ENCODE peak calls at places on chromosomes 6 and 20, in seven cellular contexts. One of them, this sample, is unnamed.

GRCh38 chr6:3819161-3820110 is 29.7 kb upstream of the FAM50B start:
- DNase-seq in iPS DF 6.9: no peak
- DNase-seq in fibroblast of lung: no peak
- DNase-seq in AG20443: peak; percentile 55
- DNase-seq in IMR-90: no peak
- DNase-seq in stromal cell of bone marrow: no peak
- DNase-seq in GM19239: no peak
- DNase-seq in this sample: no peak

GRCh38 chr20:10603971-10604864 is 69.6 kb downstream of the JAG1 start:
- DNase-seq in iPS DF 6.9: no peak
- DNase-seq in fibroblast of lung: peak; percentile 96
- DNase-seq in AG20443: peak; percentile 89
- DNase-seq in IMR-90: peak; percentile 94
- DNase-seq in stromal cell of bone marrow: peak; percentile 84
- DNase-seq in GM19239: no peak
- DNase-seq in this sample: peak; percentile 80

GRCh38 chr6:10412165-10412947 is 2.5 kb downstream of the TFAP2A start:
- DNase-seq in iPS DF 6.9: no peak
- DNase-seq in fibroblast of lung: peak; percentile 44
- DNase-seq in AG20443: peak; percentile 66
- DNase-seq in IMR-90: peak; percentile 75
- DNase-seq in stromal cell of bone marrow: peak; percentile 30
- DNase-seq in GM19239: peak; percentile 63
- DNase-seq in this sample: peak; percentile 66

GRCh38 chr20:43844778-43845614 is 69.7 kb upstream of the TOX2 start:
- DNase-seq in iPS DF 6.9: no peak
- DNase-seq in fibroblast of lung: peak; percentile 96
- DNase-seq in AG20443: peak; percentile 79
- DNase-seq in IMR-90: peak; percentile 95
- DNase-seq in stromal cell of bone marrow: peak; percentile 93
- DNase-seq in GM19239: no peak
- DNase-seq in this sample: peak; percentile 15

GRCh38 chr20:45449528-45449927 is 20.0 kb upstream of the WFDC2 start:
- DNase-seq in iPS DF 6.9: no peak
- DNase-seq in fibroblast of lung: no peak
- DNase-seq in AG20443: no peak
- DNase-seq in IMR-90: no peak
- DNase-seq in stromal cell of bone marrow: no peak
- DNase-seq in GM19239: no peak
- DNase-seq in this sample: no peak

GRCh38 chr6:77178821-77179220 is 284.5 kb downstream of the HTR1B start:
- DNase-seq in iPS DF 6.9: no peak
- DNase-seq in fibroblast of lung: no peak
- DNase-seq in AG20443: peak; percentile 7
- DNase-seq in IMR-90: peak; percentile 84
- DNase-seq in stromal cell of bone marrow: peak; percentile 47
- DNase-seq in GM19239: no peak
- DNase-seq in this sample: peak; percentile 5

GRCh38 chr6:105510746-105511145 is 107.9 kb upstream of the PREP start:
- DNase-seq in iPS DF 6.9: no peak
- DNase-seq in fibroblast of lung: no peak
- DNase-seq in AG20443: peak; percentile 41
- DNase-seq in IMR-90: peak; percentile 77
- DNase-seq in stromal cell of bone marrow: peak; percentile 58
- DNase-seq in GM19239: no peak
- DNase-seq in this sample: no peak

GRCh38 chr6:128848169-128848935 is 34.6 kb upstream of the LAMA2 start:
- DNase-seq in iPS DF 6.9: no peak
- DNase-seq in fibroblast of lung: no peak
- DNase-seq in AG20443: no peak
- DNase-seq in IMR-90: no peak
- DNase-seq in stromal cell of bone marrow: no peak
- DNase-seq in GM19239: no peak
- DNase-seq in this sample: no peak

GRCh38 chr6:127518212-127518709 is 874 bp downstream of the MTCL3 start:
- DNase-seq in iPS DF 6.9: no peak
- DNase-seq in fibroblast of lung: no peak
- DNase-seq in AG20443: no peak
- DNase-seq in IMR-90: no peak
- DNase-seq in stromal cell of bone marrow: no peak
- DNase-seq in GM19239: no peak
- DNase-seq in this sample: no peak

GRCh38 chr20:2298116-2298515 is 2.3 kb downstream of the TGM3 start:
- DNase-seq in iPS DF 6.9: no peak
- DNase-seq in fibroblast of lung: no peak
- DNase-seq in AG20443: no peak
- DNase-seq in IMR-90: no peak
- DNase-seq in stromal cell of bone marrow: no peak
- DNase-seq in GM19239: no peak
- DNase-seq in this sample: no peak

GRCh38 chr20:6623989-6624388 is 143.5 kb upstream of the BMP2 start:
- DNase-seq in iPS DF 6.9: peak; percentile 16
- DNase-seq in fibroblast of lung: no peak
- DNase-seq in AG20443: no peak
- DNase-seq in IMR-90: no peak
- DNase-seq in stromal cell of bone marrow: no peak
- DNase-seq in GM19239: peak; percentile 30
- DNase-seq in this sample: no peak

GRCh38 chr20:9218412-9219001 is 149.6 kb downstream of the PLCB4 start:
- DNase-seq in iPS DF 6.9: no peak
- DNase-seq in fibroblast of lung: peak; percentile 52
- DNase-seq in AG20443: no peak
- DNase-seq in IMR-90: peak; percentile 69
- DNase-seq in stromal cell of bone marrow: no peak
- DNase-seq in GM19239: no peak
- DNase-seq in this sample: peak; percentile 60

GRCh38 chr6:49430866-49431265 is 32.2 kb downstream of the MMUT start:
- DNase-seq in iPS DF 6.9: no peak
- DNase-seq in fibroblast of lung: no peak
- DNase-seq in AG20443: no peak
- DNase-seq in IMR-90: no peak
- DNase-seq in stromal cell of bone marrow: no peak
- DNase-seq in GM19239: no peak
- DNase-seq in this sample: no peak

GRCh38 chr6:14857501-14857900 is 388.4 kb upstream of the JARID2 start:
- DNase-seq in iPS DF 6.9: no peak
- DNase-seq in fibroblast of lung: no peak
- DNase-seq in AG20443: no peak
- DNase-seq in IMR-90: no peak
- DNase-seq in stromal cell of bone marrow: no peak
- DNase-seq in GM19239: no peak
- DNase-seq in this sample: no peak

GRCh38 chr20:1281279-1282057 is 15.4 kb downstream of the SNPH start:
- DNase-seq in iPS DF 6.9: no peak
- DNase-seq in fibroblast of lung: no peak
- DNase-seq in AG20443: no peak
- DNase-seq in IMR-90: no peak
- DNase-seq in stromal cell of bone marrow: no peak
- DNase-seq in GM19239: no peak
- DNase-seq in this sample: no peak

GRCh38 chr6:6962699-6963098 is 145.1 kb upstream of the RREB1 start:
- DNase-seq in iPS DF 6.9: no peak
- DNase-seq in fibroblast of lung: no peak
- DNase-seq in AG20443: no peak
- DNase-seq in IMR-90: no peak
- DNase-seq in stromal cell of bone marrow: no peak
- DNase-seq in GM19239: no peak
- DNase-seq in this sample: no peak

GRCh38 chr20:63258826-63259225 is 4.6 kb upstream of the NKAIN4 start:
- DNase-seq in iPS DF 6.9: no peak
- DNase-seq in fibroblast of lung: peak; percentile 58
- DNase-seq in AG20443: no peak
- DNase-seq in IMR-90: no peak
- DNase-seq in stromal cell of bone marrow: no peak
- DNase-seq in GM19239: no peak
- DNase-seq in this sample: no peak

GRCh38 chr6:52157301-52157930 is 28.8 kb upstream of the IL17A start:
- DNase-seq in iPS DF 6.9: no peak
- DNase-seq in fibroblast of lung: no peak
- DNase-seq in AG20443: peak; percentile 24
- DNase-seq in IMR-90: peak; percentile 3
- DNase-seq in stromal cell of bone marrow: peak; percentile 53
- DNase-seq in GM19239: no peak
- DNase-seq in this sample: no peak

GRCh38 chr6:40039042-40039441 is 104.8 kb upstream of the MOCS1 start:
- DNase-seq in iPS DF 6.9: no peak
- DNase-seq in fibroblast of lung: no peak
- DNase-seq in AG20443: no peak
- DNase-seq in IMR-90: no peak
- DNase-seq in stromal cell of bone marrow: no peak
- DNase-seq in GM19239: no peak
- DNase-seq in this sample: no peak

GRCh38 chr6:44012078-44012493 is 115.2 kb downstream of the MRPL14 start:
- DNase-seq in iPS DF 6.9: no peak
- DNase-seq in fibroblast of lung: peak; percentile 97
- DNase-seq in AG20443: peak; percentile 85
- DNase-seq in IMR-90: peak; percentile 99
- DNase-seq in stromal cell of bone marrow: peak; percentile 100
- DNase-seq in GM19239: no peak
- DNase-seq in this sample: peak; percentile 88

GRCh38 chr6:29011276-29011734 is 6.2 kb upstream of the ZNF311 start:
- DNase-seq in iPS DF 6.9: peak; percentile 50
- DNase-seq in fibroblast of lung: peak; percentile 67
- DNase-seq in AG20443: peak; percentile 79
- DNase-seq in IMR-90: peak; percentile 51
- DNase-seq in stromal cell of bone marrow: peak; percentile 53
- DNase-seq in GM19239: no peak
- DNase-seq in this sample: peak; percentile 70

GRCh38 chr6:42454428-42454791 is 2.7 kb upstream of the TRERF1 start:
- DNase-seq in iPS DF 6.9: no peak
- DNase-seq in fibroblast of lung: no peak
- DNase-seq in AG20443: no peak
- DNase-seq in IMR-90: no peak
- DNase-seq in stromal cell of bone marrow: no peak
- DNase-seq in GM19239: no peak
- DNase-seq in this sample: no peak

GRCh38 chr20:3922223-3922982 is 33.2 kb downstream of the PANK2 start:
- DNase-seq in iPS DF 6.9: no peak
- DNase-seq in fibroblast of lung: no peak
- DNase-seq in AG20443: no peak
- DNase-seq in IMR-90: no peak
- DNase-seq in stromal cell of bone marrow: no peak
- DNase-seq in GM19239: no peak
- DNase-seq in this sample: no peak

GRCh38 chr6:30615958-30616810 is 859 bp downstream of the PPP1R10 start:
- DNase-seq in iPS DF 6.9: no peak
- DNase-seq in fibroblast of lung: peak; percentile 30
- DNase-seq in AG20443: no peak
- DNase-seq in IMR-90: no peak
- DNase-seq in stromal cell of bone marrow: no peak
- DNase-seq in GM19239: no peak
- DNase-seq in this sample: no peak

GRCh38 chr6:41743406-41744235 is 3.6 kb downstream of the PGC start:
- DNase-seq in iPS DF 6.9: no peak
- DNase-seq in fibroblast of lung: no peak
- DNase-seq in AG20443: no peak
- DNase-seq in IMR-90: no peak
- DNase-seq in stromal cell of bone marrow: no peak
- DNase-seq in GM19239: no peak
- DNase-seq in this sample: no peak

GRCh38 chr6:52328303-52328662 is 33.7 kb upstream of the PAQR8 start:
- DNase-seq in iPS DF 6.9: no peak
- DNase-seq in fibroblast of lung: no peak
- DNase-seq in AG20443: no peak
- DNase-seq in IMR-90: no peak
- DNase-seq in stromal cell of bone marrow: no peak
- DNase-seq in GM19239: no peak
- DNase-seq in this sample: no peak

GRCh38 chr6:126437225-126437624 is 97.3 kb downstream of the CENPW start:
- DNase-seq in iPS DF 6.9: no peak
- DNase-seq in fibroblast of lung: no peak
- DNase-seq in AG20443: no peak
- DNase-seq in IMR-90: no peak
- DNase-seq in stromal cell of bone marrow: no peak
- DNase-seq in GM19239: no peak
- DNase-seq in this sample: no peak

GRCh38 chr20:63089051-63089907 is 82.5 kb upstream of the BHLHE23 start:
- DNase-seq in iPS DF 6.9: no peak
- DNase-seq in fibroblast of lung: no peak
- DNase-seq in AG20443: no peak
- DNase-seq in IMR-90: no peak
- DNase-seq in stromal cell of bone marrow: no peak
- DNase-seq in GM19239: no peak
- DNase-seq in this sample: no peak

GRCh38 chr20:37986873-37987601 is 46.2 kb downstream of the TTI1 start:
- DNase-seq in iPS DF 6.9: no peak
- DNase-seq in fibroblast of lung: peak; percentile 64
- DNase-seq in AG20443: peak; percentile 63
- DNase-seq in IMR-90: peak; percentile 6
- DNase-seq in stromal cell of bone marrow: no peak
- DNase-seq in GM19239: no peak
- DNase-seq in this sample: no peak

GRCh38 chr20:10636326-10636818 is 37.4 kb downstream of the JAG1 start:
- DNase-seq in iPS DF 6.9: no peak
- DNase-seq in fibroblast of lung: peak; percentile 76
- DNase-seq in AG20443: peak; percentile 44
- DNase-seq in IMR-90: peak; percentile 64
- DNase-seq in stromal cell of bone marrow: no peak
- DNase-seq in GM19239: no peak
- DNase-seq in this sample: no peak

GRCh38 chr20:42889517-42889916 is 300.2 kb downstream of the PTPRT start:
- DNase-seq in iPS DF 6.9: no peak
- DNase-seq in fibroblast of lung: no peak
- DNase-seq in AG20443: no peak
- DNase-seq in IMR-90: no peak
- DNase-seq in stromal cell of bone marrow: no peak
- DNase-seq in GM19239: no peak
- DNase-seq in this sample: no peak

GRCh38 chr20:51735728-51736600 is 32.2 kb downstream of the ATP9A start:
- DNase-seq in iPS DF 6.9: no peak
- DNase-seq in fibroblast of lung: no peak
- DNase-seq in AG20443: no peak
- DNase-seq in IMR-90: no peak
- DNase-seq in stromal cell of bone marrow: no peak
- DNase-seq in GM19239: no peak
- DNase-seq in this sample: no peak

GRCh38 chr20:2168946-2169345 is 67.3 kb downstream of the STK35 start:
- DNase-seq in iPS DF 6.9: no peak
- DNase-seq in fibroblast of lung: no peak
- DNase-seq in AG20443: no peak
- DNase-seq in IMR-90: no peak
- DNase-seq in stromal cell of bone marrow: no peak
- DNase-seq in GM19239: no peak
- DNase-seq in this sample: no peak

GRCh38 chr20:53382263-53382844 is 211.3 kb downstream of the ZNF217 start:
- DNase-seq in iPS DF 6.9: no peak
- DNase-seq in fibroblast of lung: no peak
- DNase-seq in AG20443: no peak
- DNase-seq in IMR-90: no peak
- DNase-seq in stromal cell of bone marrow: no peak
- DNase-seq in GM19239: no peak
- DNase-seq in this sample: no peak

GRCh38 chr6:474454-475185 is 83.1 kb downstream of the IRF4 start:
- DNase-seq in iPS DF 6.9: no peak
- DNase-seq in fibroblast of lung: no peak
- DNase-seq in AG20443: no peak
- DNase-seq in IMR-90: no peak
- DNase-seq in stromal cell of bone marrow: no peak
- DNase-seq in GM19239: peak; percentile 69
- DNase-seq in this sample: no peak

GRCh38 chr6:33384581-33385020 is 7.0 kb upstream of the KIFC1 start:
- DNase-seq in iPS DF 6.9: no peak
- DNase-seq in fibroblast of lung: peak; percentile 85
- DNase-seq in AG20443: peak; percentile 77
- DNase-seq in IMR-90: peak; percentile 80
- DNase-seq in stromal cell of bone marrow: peak; percentile 82
- DNase-seq in GM19239: no peak
- DNase-seq in this sample: peak; percentile 77